ENCODE peak calls at places on chromosomes 6 and 20, in seven cellular contexts. H, W, K, B, G, X and I are unnamed samples.

GRCh38 chr6:21885101-21885500 is 291.6 kb downstream of the SOX4 start:
- DNase-seq in H (no peak), B (peak), W (no peak), K (no peak), G (no peak), X (no peak), I (no peak)

GRCh38 chr6:133254552-133255228 is 13.5 kb downstream of the EYA4 start:
- DNase-seq in B (peak), X (no peak), H (no peak), K (peak), G (peak), W (no peak), I (peak)

GRCh38 chr6:41785689-41786450 is 1.6 kb upstream of the TOMM6 start:
- DNase-seq in G (no peak), X (no peak), W (no peak), K (no peak), H (no peak), B (peak), I (no peak)

GRCh38 chr6:28693033-28693750 is 167.5 kb downstream of the GPX5 start:
- DNase-seq in G (no peak), B (peak), K (peak), X (no peak), W (peak), H (no peak), I (no peak)

GRCh38 chr6:140609956-140610355 is 1235.5 kb upstream of the CITED2 start:
- DNase-seq in K (no peak), W (no peak), X (no peak), H (no peak), B (no peak), G (no peak), I (no peak)

GRCh38 chr6:162701551-162701950 is 26.0 kb downstream of the PRKN start:
- DNase-seq in X (no peak), G (no peak), K (no peak), W (no peak), B (no peak), H (no peak), I (no peak)

GRCh38 chr20:50136822-50137599 is 16.5 kb downstream of the PEDS1 start:
- DNase-seq in X (no peak), K (peak), W (no peak), G (no peak), B (peak), H (no peak), I (peak)

GRCh38 chr20:37383229-37383989 is 37.5 kb downstream of the SRC start:
- DNase-seq in B (peak), X (no peak), G (peak), K (peak), W (no peak), H (no peak), I (peak)

GRCh38 chr6:12103158-12103557 is 91.0 kb downstream of the HIVEP1 start:
- DNase-seq in X (no peak), G (no peak), B (no peak), H (no peak), W (no peak), K (no peak), I (no peak)

GRCh38 chr6:88402909-88403308 is 236.8 kb upstream of the CNR1 start:
- DNase-seq in B (no peak), X (no peak), W (no peak), K (no peak), G (no peak), H (no peak), I (no peak)

GRCh38 chr20:8385247-8385646 is 253.2 kb downstream of the PLCB1 start:
- DNase-seq in K (peak), B (peak), G (no peak), X (no peak), W (peak), H (peak), I (peak)

GRCh38 chr6:119728220-119728750 is 378.7 kb upstream of the MAN1A1 start:
- DNase-seq in H (no peak), K (no peak), W (no peak), B (no peak), X (no peak), G (no peak), I (no peak)
- H3K4me3 ChIP-seq in H (no peak), K (no peak), W (no peak), B (no peak), X (no peak), G (peak), I (no peak)

DNA sequence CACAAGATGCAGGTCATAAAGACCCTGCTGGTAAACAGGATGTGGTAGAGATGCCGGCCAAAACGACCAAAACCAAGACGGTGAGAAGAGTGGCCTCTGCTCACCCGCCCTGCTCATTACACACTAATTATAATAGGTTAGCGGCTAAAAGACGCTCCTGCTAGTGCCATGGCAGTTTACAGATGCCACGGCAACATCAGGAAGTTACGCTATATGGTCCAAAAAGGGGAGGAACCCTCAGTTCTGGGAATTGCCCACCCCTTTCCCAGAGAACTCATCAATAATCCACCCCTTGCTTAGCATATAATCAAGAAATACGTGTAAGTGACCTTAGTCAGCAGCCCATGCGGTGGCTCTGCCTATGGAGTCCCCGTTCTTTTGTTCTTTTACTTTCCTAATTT is 17.6 kb downstream of the BHLHE23 start:
- DNase-seq in X (no peak), W (no peak), H (no peak), K (no peak), G (no peak), B (no peak), I (no peak)
- H3K4me3 ChIP-seq in X (peak), W (no peak), H (no peak), K (no peak), G (no peak), B (no peak), I (no peak)

DNA sequence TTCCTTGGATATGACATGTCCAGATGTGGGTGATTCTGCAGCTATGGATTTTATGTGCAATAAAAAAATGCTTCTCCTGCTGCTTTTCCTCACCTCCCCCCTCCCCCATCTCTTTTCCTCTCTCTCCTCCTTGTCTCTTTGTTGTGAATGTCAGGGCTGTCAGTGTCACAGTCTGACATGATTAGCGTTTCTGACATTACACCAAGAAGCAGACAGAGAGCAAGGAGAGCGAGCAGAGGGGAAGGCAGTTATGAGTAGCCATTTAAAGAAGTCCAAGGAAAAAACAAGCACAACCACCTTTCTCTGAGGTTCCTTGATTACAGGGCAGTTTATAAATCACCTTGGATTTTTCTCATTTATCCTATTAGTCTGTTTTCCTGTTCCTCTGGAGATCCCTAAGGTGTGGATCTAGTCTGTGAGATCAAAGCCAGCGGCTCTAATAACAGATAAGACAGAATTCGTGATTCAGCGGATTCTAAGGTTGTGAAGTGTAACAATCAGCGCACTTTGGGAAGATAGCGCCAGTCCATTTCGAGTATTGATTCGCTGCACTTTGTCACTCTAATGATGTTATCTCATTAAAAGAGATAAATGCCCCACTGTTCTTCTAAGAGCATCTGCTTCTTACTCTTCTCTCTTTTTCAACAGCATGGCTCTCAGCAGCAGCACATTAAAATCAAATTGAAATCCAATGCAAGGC is 101.4 kb downstream of the BACH2 start:
- DNase-seq in X (no peak), B (no peak), K (no peak), G (no peak), W (no peak), H (no peak), I (no peak)
- H3K4me3 ChIP-seq in X (no peak), B (no peak), K (no peak), G (no peak), W (no peak), H (no peak), I (no peak)

GRCh38 chr6:14429396-14429795 is 311.8 kb downstream of the CD83 start:
- DNase-seq in H (no peak), X (no peak), G (no peak), W (peak), K (no peak), B (no peak), I (no peak)
- H3K4me3 ChIP-seq in H (no peak), X (no peak), G (no peak), W (no peak), K (no peak), B (no peak), I (no peak)

GRCh38 chr6:108559097-108559883 is 1.4 kb upstream of the FOXO3 start:
- DNase-seq in G (peak), B (peak), W (peak), X (peak), K (peak), H (no peak), I (peak)
- H3K4me3 ChIP-seq in G (peak), B (peak), W (peak), X (peak), K (peak), H (peak), I (peak)

DNA sequence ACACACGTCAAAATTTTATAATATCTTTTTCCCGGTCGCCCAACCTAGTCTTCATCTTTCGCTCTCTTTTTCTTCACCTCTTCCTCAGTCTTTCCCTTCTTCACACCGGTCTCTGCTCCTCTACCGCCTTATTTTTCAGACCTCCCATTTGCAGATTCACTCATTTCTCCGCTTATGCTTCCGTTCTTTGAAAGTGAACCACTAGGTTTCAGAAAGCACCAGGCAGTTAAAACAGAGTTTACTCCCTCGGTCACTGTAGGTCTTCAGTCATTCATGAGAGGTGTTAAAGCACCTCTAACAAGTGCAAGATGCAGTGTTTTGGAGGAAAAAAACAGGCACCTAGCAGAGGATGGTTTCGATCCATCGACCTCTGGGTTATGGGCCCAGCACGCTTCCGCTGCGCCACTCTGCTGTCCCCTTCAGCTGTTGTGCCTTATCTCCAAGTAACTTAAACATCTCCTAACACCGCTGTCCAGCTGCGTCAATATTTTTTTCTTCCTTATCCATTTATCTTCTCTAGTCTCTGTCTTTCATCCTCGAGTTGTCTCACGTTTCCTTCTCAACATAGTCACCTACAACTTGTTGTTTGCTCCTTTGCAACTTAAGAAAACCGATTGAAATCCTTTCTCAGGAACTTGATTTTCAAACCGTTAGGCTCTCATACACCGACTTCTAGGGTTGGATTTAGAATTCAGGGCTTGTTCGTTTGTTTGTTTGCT is 119.7 kb upstream of the ZNF184 start:
- DNase-seq in B (peak), H (peak), W (peak), G (peak), K (peak), X (no peak), I (peak)
- H3K4me3 ChIP-seq in B (peak), H (peak), W (peak), G (peak), K (peak), X (no peak), I (peak)

DNA sequence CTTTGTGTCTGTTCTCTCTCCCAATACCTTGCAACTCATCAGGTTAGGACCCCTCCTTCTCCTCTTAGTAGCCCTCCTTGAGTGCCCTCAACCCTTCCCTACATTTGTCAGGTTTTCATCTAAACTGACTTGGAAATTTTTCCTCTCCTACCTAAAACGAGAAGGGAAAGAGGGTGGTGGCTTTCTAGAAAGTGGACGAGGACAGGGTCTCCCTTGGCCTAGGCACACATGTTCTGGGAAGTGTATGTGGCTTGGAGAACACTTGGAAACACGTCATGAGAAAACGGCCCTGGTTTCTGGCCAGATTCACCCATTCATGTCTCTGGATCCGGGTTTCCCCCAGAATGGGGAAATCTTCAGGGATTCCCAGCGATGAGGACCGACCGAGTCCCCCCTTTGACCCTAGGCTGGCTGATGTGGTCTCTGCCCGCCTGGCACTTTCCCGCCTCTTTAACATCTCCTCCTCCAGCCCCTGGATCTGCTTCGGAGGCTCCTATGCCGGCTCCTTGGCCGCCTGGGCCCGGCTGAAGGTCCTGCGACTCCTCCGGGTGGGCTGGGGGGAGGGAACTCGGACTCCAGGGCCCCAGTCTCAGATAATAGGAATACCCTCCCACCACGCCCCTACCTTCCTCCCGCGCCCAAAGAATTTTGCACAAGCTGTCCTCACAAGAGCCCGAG is 2.9 kb downstream of the PRSS16 start:
- DNase-seq in B (no peak), K (no peak), H (no peak), G (no peak), W (no peak), X (no peak), I (no peak)
- H3K4me3 ChIP-seq in B (peak), K (peak), H (peak), G (peak), W (peak), X (peak), I (no peak)

GRCh38 chr6:83603560-83603959 is 91.2 kb downstream of the PRSS35 start:
- DNase-seq in X (no peak), W (peak), H (no peak), K (no peak), G (no peak), B (no peak), I (no peak)

GRCh38 chr6:83605517-83605916 is 93.2 kb downstream of the PRSS35 start:
- DNase-seq in H (no peak), B (no peak), W (peak), X (no peak), G (no peak), K (no peak), I (no peak)

GRCh38 chr6:83613378-83613777 is 95.5 kb downstream of the SNAP91 start:
- DNase-seq in X (no peak), H (no peak), G (no peak), B (no peak), W (no peak), K (no peak), I (no peak)

DNA sequence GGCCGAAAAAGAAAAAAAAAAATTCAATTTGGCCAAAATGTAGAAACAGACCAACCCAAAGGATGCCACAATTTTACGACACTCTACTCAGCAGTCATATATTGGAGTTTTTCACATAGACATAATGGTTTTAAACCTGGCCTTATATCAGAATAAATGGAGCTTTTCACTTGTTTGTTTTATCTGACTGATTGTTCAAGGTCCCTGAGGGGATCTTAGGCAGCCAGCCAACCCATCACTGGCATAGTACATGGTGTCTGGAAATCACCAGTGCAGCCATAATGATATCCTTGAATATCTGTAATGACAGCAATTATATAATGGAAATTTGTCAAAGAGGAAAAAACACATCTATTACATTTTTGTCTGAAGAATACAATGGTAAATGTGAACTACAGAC is 96.9 kb downstream of the PRSS35 start:
- DNase-seq in H (no peak), B (no peak), W (no peak), K (no peak), G (no peak), X (no peak), I (no peak)
- H3K4me3 ChIP-seq in H (no peak), B (no peak), W (no peak), K (no peak), G (no peak), X (no peak), I (no peak)

DNA sequence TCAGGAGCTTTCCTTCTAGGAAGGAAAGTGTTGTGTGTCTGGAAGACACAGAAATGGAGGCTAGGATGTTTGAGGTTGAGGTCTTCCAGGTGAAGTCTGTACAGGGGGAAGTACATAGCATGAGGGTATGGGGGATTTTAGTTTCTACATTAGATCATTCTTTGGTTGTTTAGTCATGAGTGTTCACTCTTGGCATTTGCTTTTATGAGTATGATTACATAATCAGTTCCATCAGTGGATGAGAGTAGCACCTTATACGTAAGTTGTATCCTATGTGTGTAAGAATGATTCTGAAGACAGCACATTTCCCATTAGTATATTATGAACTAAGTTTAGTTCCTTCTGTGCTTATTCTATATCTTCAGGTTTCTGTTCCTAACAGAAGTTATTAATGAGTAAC is 1.9 kb downstream of the CDYL start:
- DNase-seq in X (no peak), H (no peak), W (no peak), B (peak), K (peak), G (no peak), I (no peak)
- H3K4me3 ChIP-seq in X (peak), H (peak), W (peak), B (peak), K (no peak), G (peak), I (peak)

DNA sequence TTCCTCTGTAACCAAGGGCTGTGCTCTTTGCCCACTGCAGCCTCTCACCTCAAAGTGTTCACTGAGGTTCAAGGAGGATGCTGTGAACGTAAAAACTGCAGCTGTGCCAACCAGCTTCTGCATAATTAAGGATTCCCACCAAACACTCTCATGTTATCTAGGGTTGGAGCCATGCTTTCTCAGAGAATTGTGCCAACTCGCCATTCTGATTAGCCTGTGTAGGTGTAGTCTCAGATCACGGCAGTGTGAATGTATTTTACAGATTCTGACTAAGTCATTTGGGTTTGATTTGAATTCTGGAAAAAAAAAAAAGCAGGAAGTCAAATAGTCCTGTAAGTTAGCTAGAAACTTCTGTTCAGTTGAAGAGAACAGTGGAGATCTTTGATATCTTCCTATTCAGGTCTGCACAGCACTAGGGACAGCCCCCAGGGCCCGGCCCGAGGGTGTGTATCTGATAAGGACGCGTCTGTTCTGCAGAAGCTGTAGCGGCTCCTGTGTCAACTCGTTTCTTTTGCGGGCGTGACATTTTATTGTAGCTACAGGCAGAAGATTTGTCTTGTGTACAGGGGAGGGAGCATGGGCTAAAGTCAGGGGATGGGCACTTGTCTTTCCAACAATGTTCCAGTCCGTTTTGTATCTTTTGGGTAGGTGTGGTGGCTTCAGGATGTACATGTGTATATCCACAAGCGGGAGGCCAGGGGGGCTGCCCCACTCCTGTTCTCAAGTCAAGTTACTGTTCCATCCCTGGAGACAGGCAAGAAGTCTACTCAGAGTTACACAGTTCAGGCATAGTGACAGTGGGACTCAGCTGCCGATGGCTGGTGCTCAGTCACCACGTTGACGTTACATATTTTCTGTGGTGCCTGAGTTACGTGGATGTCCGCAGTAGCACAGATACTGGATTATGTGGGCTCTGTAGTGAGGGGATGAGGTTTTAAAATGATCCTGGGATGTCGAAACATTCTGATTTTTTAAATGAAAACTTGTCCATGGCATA is 12.4 kb downstream of the IRF4 start:
- DNase-seq in X (peak), G (no peak), K (no peak), B (no peak), H (no peak), W (no peak), I (no peak)
- H3K4me3 ChIP-seq in X (no peak), G (no peak), K (no peak), B (no peak), H (no peak), W (no peak), I (no peak)